ENCODE peak calls at places on chromosomes 6 and 20, in eight cellular contexts. One of them, this sample, is unnamed.
A peak's percentile ranks its signal among the peaks of the same experiment; 100 is the strongest.

GRCh38 chr6:143276436-143276835 is 174.1 kb downstream of the ADAT2 start:
- DNase-seq in DND-41: no peak
- DNase-seq in heart left ventricle: no peak
- DNase-seq in upper lobe of right lung: no peak
- DNase-seq in foreskin keratinocyte: no peak
- DNase-seq in sigmoid colon: no peak
- DNase-seq in breast epithelium: no peak
- DNase-seq in body of pancreas: no peak
- DNase-seq in this sample: no peak

GRCh38 chr20:51750037-51750769 is 18.0 kb downstream of the ATP9A start:
- DNase-seq in DND-41: no peak
- DNase-seq in heart left ventricle: peak; percentile 82
- DNase-seq in upper lobe of right lung: peak; percentile 85
- DNase-seq in foreskin keratinocyte: peak; percentile 83
- DNase-seq in sigmoid colon: peak; percentile 83
- DNase-seq in breast epithelium: peak; percentile 86
- DNase-seq in body of pancreas: peak; percentile 92
- DNase-seq in this sample: peak; percentile 99

GRCh38 chr20:59221049-59221748 is 57.6 kb downstream of the ZNF831 start:
- DNase-seq in DND-41: no peak
- DNase-seq in heart left ventricle: no peak
- DNase-seq in upper lobe of right lung: no peak
- DNase-seq in foreskin keratinocyte: no peak
- DNase-seq in sigmoid colon: no peak
- DNase-seq in breast epithelium: no peak
- DNase-seq in body of pancreas: no peak
- DNase-seq in this sample: no peak

GRCh38 chr20:59676126-59676876 is 72.0 kb downstream of the PHACTR3 start:
- DNase-seq in DND-41: no peak
- DNase-seq in heart left ventricle: peak; percentile 44
- DNase-seq in upper lobe of right lung: no peak
- DNase-seq in foreskin keratinocyte: no peak
- DNase-seq in sigmoid colon: no peak
- DNase-seq in breast epithelium: no peak
- DNase-seq in body of pancreas: no peak
- DNase-seq in this sample: no peak

GRCh38 chr6:122887941-122888340 is 98.9 kb downstream of the SMPDL3A start:
- DNase-seq in DND-41: no peak
- DNase-seq in heart left ventricle: no peak
- DNase-seq in upper lobe of right lung: no peak
- DNase-seq in foreskin keratinocyte: no peak
- DNase-seq in sigmoid colon: no peak
- DNase-seq in breast epithelium: no peak
- DNase-seq in body of pancreas: no peak
- DNase-seq in this sample: no peak

GRCh38 chr20:10763117-10763516 is 89.3 kb upstream of the JAG1 start:
- DNase-seq in DND-41: no peak
- DNase-seq in heart left ventricle: no peak
- DNase-seq in upper lobe of right lung: no peak
- DNase-seq in foreskin keratinocyte: no peak
- DNase-seq in sigmoid colon: no peak
- DNase-seq in breast epithelium: no peak
- DNase-seq in body of pancreas: no peak
- DNase-seq in this sample: no peak

GRCh38 chr20:36572701-36573102 is 695 bp upstream of the TGIF2 start:
- DNase-seq in DND-41: no peak
- DNase-seq in heart left ventricle: no peak
- DNase-seq in upper lobe of right lung: no peak
- DNase-seq in foreskin keratinocyte: peak; percentile 16
- DNase-seq in sigmoid colon: no peak
- DNase-seq in breast epithelium: no peak
- DNase-seq in body of pancreas: peak; percentile 45
- DNase-seq in this sample: no peak

GRCh38 chr6:135540207-135540877 is 42.8 kb upstream of the AHI1 start:
- DNase-seq in DND-41: no peak
- DNase-seq in heart left ventricle: no peak
- DNase-seq in upper lobe of right lung: no peak
- DNase-seq in foreskin keratinocyte: no peak
- DNase-seq in sigmoid colon: no peak
- DNase-seq in breast epithelium: no peak
- DNase-seq in body of pancreas: no peak
- DNase-seq in this sample: no peak

GRCh38 chr20:4886771-4887527 is 114.4 kb downstream of the SLC23A2 start:
- DNase-seq in DND-41: no peak
- DNase-seq in heart left ventricle: no peak
- DNase-seq in upper lobe of right lung: no peak
- DNase-seq in foreskin keratinocyte: no peak
- DNase-seq in sigmoid colon: no peak
- DNase-seq in breast epithelium: no peak
- DNase-seq in body of pancreas: peak; percentile 31
- DNase-seq in this sample: no peak

GRCh38 chr6:36337814-36338213 is 1.1 kb upstream of the BNIP5 start:
- DNase-seq in DND-41: no peak
- DNase-seq in heart left ventricle: no peak
- DNase-seq in upper lobe of right lung: no peak
- DNase-seq in foreskin keratinocyte: no peak
- DNase-seq in sigmoid colon: no peak
- DNase-seq in breast epithelium: no peak
- DNase-seq in body of pancreas: no peak
- DNase-seq in this sample: no peak

GRCh38 chr20:34907616-34908469 is 31.4 kb downstream of the ACSS2 start:
- DNase-seq in DND-41: no peak
- DNase-seq in heart left ventricle: peak; percentile 80
- DNase-seq in upper lobe of right lung: no peak
- DNase-seq in foreskin keratinocyte: peak; percentile 93
- DNase-seq in sigmoid colon: no peak
- DNase-seq in breast epithelium: peak; percentile 65
- DNase-seq in body of pancreas: peak; percentile 59
- DNase-seq in this sample: peak; percentile 99

GRCh38 chr6:20211941-20212391 is 303 bp downstream of the MBOAT1 start:
- DNase-seq in DND-41: no peak
- DNase-seq in heart left ventricle: no peak
- DNase-seq in upper lobe of right lung: no peak
- DNase-seq in foreskin keratinocyte: peak; percentile 44
- DNase-seq in sigmoid colon: no peak
- DNase-seq in breast epithelium: peak; percentile 32
- DNase-seq in body of pancreas: peak; percentile 49
- DNase-seq in this sample: peak; percentile 48

GRCh38 chr6:75381878-75382633 is 97.5 kb upstream of the TMEM30A start:
- DNase-seq in DND-41: no peak
- DNase-seq in heart left ventricle: no peak
- DNase-seq in upper lobe of right lung: no peak
- DNase-seq in foreskin keratinocyte: no peak
- DNase-seq in sigmoid colon: no peak
- DNase-seq in breast epithelium: no peak
- DNase-seq in body of pancreas: no peak
- DNase-seq in this sample: no peak

GRCh38 chr6:89048985-89049384 is 31.6 kb upstream of the PNRC1 start:
- DNase-seq in DND-41: no peak
- DNase-seq in heart left ventricle: no peak
- DNase-seq in upper lobe of right lung: no peak
- DNase-seq in foreskin keratinocyte: no peak
- DNase-seq in sigmoid colon: no peak
- DNase-seq in breast epithelium: no peak
- DNase-seq in body of pancreas: no peak
- DNase-seq in this sample: peak; percentile 9

GRCh38 chr6:118704911-118705310 is 53.5 kb upstream of the CEP85L start:
- DNase-seq in DND-41: no peak
- DNase-seq in heart left ventricle: no peak
- DNase-seq in upper lobe of right lung: no peak
- DNase-seq in foreskin keratinocyte: no peak
- DNase-seq in sigmoid colon: no peak
- DNase-seq in breast epithelium: no peak
- DNase-seq in body of pancreas: no peak
- DNase-seq in this sample: no peak

GRCh38 chr6:152531659-152532058 is 105.5 kb downstream of the SYNE1 start:
- DNase-seq in DND-41: no peak
- DNase-seq in heart left ventricle: no peak
- DNase-seq in upper lobe of right lung: no peak
- DNase-seq in foreskin keratinocyte: no peak
- DNase-seq in sigmoid colon: no peak
- DNase-seq in breast epithelium: no peak
- DNase-seq in body of pancreas: no peak
- DNase-seq in this sample: no peak

GRCh38 chr6:15538766-15539165 is 124.1 kb downstream of the DTNBP1 start:
- DNase-seq in DND-41: no peak
- DNase-seq in heart left ventricle: no peak
- DNase-seq in upper lobe of right lung: no peak
- DNase-seq in foreskin keratinocyte: no peak
- DNase-seq in sigmoid colon: no peak
- DNase-seq in breast epithelium: no peak
- DNase-seq in body of pancreas: no peak
- DNase-seq in this sample: no peak

GRCh38 chr20:13790708-13791107 is 5.9 kb downstream of the NDUFAF5 start:
- DNase-seq in DND-41: no peak
- DNase-seq in heart left ventricle: no peak
- DNase-seq in upper lobe of right lung: no peak
- DNase-seq in foreskin keratinocyte: no peak
- DNase-seq in sigmoid colon: no peak
- DNase-seq in breast epithelium: no peak
- DNase-seq in body of pancreas: no peak
- DNase-seq in this sample: no peak

GRCh38 chr6:24494726-24495515 is at the start of gene ALDH5A1:
- DNase-seq in DND-41: peak; percentile 86
- DNase-seq in heart left ventricle: peak; percentile 73
- DNase-seq in upper lobe of right lung: peak; percentile 90
- DNase-seq in foreskin keratinocyte: no peak
- DNase-seq in sigmoid colon: peak; percentile 77
- DNase-seq in breast epithelium: peak; percentile 37
- DNase-seq in body of pancreas: peak; percentile 71
- DNase-seq in this sample: peak; percentile 40
- TF ChIP-seq CTCF in DND-41: peak; percentile 63
- TF ChIP-seq CTCF in heart left ventricle: peak; percentile 12
- TF ChIP-seq CTCF in upper lobe of right lung: peak; percentile 25
- TF ChIP-seq CTCF in foreskin keratinocyte: peak; percentile 27
- TF ChIP-seq CTCF in sigmoid colon: no peak
- TF ChIP-seq CTCF in breast epithelium: no peak
- TF ChIP-seq CTCF in body of pancreas: peak; percentile 30
- TF ChIP-seq CTCF in this sample: peak; percentile 19

DNA sequence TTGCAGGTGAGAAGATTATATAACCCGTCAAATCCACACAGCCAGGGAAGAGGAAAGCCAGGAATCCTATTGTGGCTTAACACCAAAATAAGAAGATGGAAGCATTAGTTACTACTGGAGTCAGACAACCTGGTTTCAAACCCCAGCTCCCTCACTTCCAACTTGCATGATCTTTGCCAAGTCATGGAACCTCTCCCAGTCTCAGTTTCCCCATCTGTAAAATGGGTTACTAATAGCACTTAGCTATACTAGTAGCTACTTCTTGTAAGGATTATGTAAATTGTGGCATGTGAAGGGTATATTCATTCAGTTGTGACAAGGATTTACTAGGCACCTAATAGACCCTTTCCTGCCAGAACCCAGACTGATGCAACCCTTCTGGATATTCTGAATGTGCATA is 50.4 kb downstream of the JPH2 start:
- DNase-seq in DND-41: no peak
- DNase-seq in heart left ventricle: no peak
- DNase-seq in upper lobe of right lung: no peak
- DNase-seq in foreskin keratinocyte: no peak
- DNase-seq in sigmoid colon: peak; percentile 30
- DNase-seq in breast epithelium: no peak
- DNase-seq in body of pancreas: no peak
- DNase-seq in this sample: no peak
- H3K27ac ChIP-seq in DND-41: no peak overlapping the region
- H3K27ac ChIP-seq in heart left ventricle: peak overlapping the region; percentile 91
- H3K27ac ChIP-seq in upper lobe of right lung: no peak overlapping the region
- H3K27ac ChIP-seq in foreskin keratinocyte: no peak overlapping the region
- H3K27ac ChIP-seq in sigmoid colon: peak overlapping the region; percentile 91
- H3K27ac ChIP-seq in breast epithelium: peak overlapping the region; percentile 80
- H3K27ac ChIP-seq in body of pancreas: no peak overlapping the region
- H3K27ac ChIP-seq in this sample: no peak overlapping the region

GRCh38 chr6:63816979-63817436 is 181.4 kb downstream of the PHF3 start:
- DNase-seq in DND-41: no peak
- DNase-seq in heart left ventricle: no peak
- DNase-seq in upper lobe of right lung: no peak
- DNase-seq in foreskin keratinocyte: no peak
- DNase-seq in sigmoid colon: no peak
- DNase-seq in breast epithelium: no peak
- DNase-seq in body of pancreas: no peak
- DNase-seq in this sample: no peak
- TF ChIP-seq CTCF in DND-41: no peak
- TF ChIP-seq CTCF in heart left ventricle: no peak
- TF ChIP-seq CTCF in upper lobe of right lung: no peak
- TF ChIP-seq CTCF in foreskin keratinocyte: peak; percentile 45
- TF ChIP-seq CTCF in sigmoid colon: no peak
- TF ChIP-seq CTCF in breast epithelium: no peak
- TF ChIP-seq CTCF in body of pancreas: no peak
- TF ChIP-seq CTCF in this sample: no peak

GRCh38 chr6:782141-782540 is 89.2 kb upstream of the EXOC2 start:
- DNase-seq in DND-41: no peak
- DNase-seq in heart left ventricle: no peak
- DNase-seq in upper lobe of right lung: no peak
- DNase-seq in foreskin keratinocyte: no peak
- DNase-seq in sigmoid colon: no peak
- DNase-seq in breast epithelium: no peak
- DNase-seq in body of pancreas: no peak
- DNase-seq in this sample: no peak
- H3K27ac ChIP-seq in DND-41: no peak overlapping the region
- H3K27ac ChIP-seq in heart left ventricle: no peak overlapping the region
- H3K27ac ChIP-seq in upper lobe of right lung: no peak overlapping the region
- H3K27ac ChIP-seq in foreskin keratinocyte: no peak overlapping the region
- H3K27ac ChIP-seq in sigmoid colon: no peak overlapping the region
- H3K27ac ChIP-seq in breast epithelium: no peak overlapping the region
- H3K27ac ChIP-seq in body of pancreas: no peak overlapping the region
- H3K27ac ChIP-seq in this sample: no peak overlapping the region

DNA sequence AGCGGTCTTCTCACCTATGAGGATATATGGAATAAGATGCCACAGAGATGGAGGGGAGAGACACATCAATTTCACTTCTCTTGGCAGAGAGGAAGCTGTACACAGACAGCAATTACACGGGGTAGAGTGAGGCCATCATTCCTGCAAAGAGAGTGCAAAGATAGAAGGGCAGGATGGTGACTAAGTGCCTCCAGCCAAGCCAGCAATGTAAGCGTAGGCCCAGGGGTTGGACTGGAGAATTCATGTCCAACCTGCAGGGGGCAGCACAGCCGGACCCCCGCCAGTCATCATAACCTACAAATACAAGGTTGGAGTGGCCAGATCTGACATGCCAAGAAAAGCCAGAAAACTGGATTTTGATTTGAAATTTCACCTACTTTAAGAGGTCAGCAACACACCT is 56.3 kb downstream of the NRN1 start:
- DNase-seq in DND-41: no peak
- DNase-seq in heart left ventricle: no peak
- DNase-seq in upper lobe of right lung: no peak
- DNase-seq in foreskin keratinocyte: no peak
- DNase-seq in sigmoid colon: no peak
- DNase-seq in breast epithelium: no peak
- DNase-seq in body of pancreas: no peak
- DNase-seq in this sample: no peak
- TF ChIP-seq CTCF in DND-41: peak; percentile 54
- TF ChIP-seq CTCF in heart left ventricle: peak; percentile 48
- TF ChIP-seq CTCF in upper lobe of right lung: peak; percentile 54
- TF ChIP-seq CTCF in foreskin keratinocyte: peak; percentile 34
- TF ChIP-seq CTCF in sigmoid colon: no peak
- TF ChIP-seq CTCF in breast epithelium: no peak
- TF ChIP-seq CTCF in body of pancreas: peak; percentile 19
- TF ChIP-seq CTCF in this sample: no peak